ENCODE peak calls at places on chromosomes 11 and 22, in ten cellular contexts. D is IMR-90, X is neuronal stem cell, L is MM.1S, H is mesenchymal stem cell, P is neural progenitor cell, S is GM23248, J is H1, B is HepG2, V is GM23338. Y is an unnamed sample.

GRCh38 chr11:76237914-76238313 is 31.6 kb upstream of the WNT11 start:
- DNase-seq in B (peak), V (peak), J (no peak), H (peak), P (peak), S (peak), X (no peak), D (peak), L (no peak), Y (peak)

GRCh38 chr22:17562906-17563870 is at the start of gene SLC25A18:
- DNase-seq in P (peak), V (peak), L (no peak), B (peak), D (no peak), J (no peak), H (peak), S (no peak), X (peak), Y (peak)

GRCh38 chr11:60274462-60274861 is 6.0 kb upstream of the MS4A4A start:
- DNase-seq in X (no peak), P (no peak), S (no peak), L (no peak), B (no peak), V (no peak), H (no peak), J (no peak), D (no peak), Y (no peak)

GRCh38 chr11:66981976-66982578 is 7.0 kb downstream of the C11orf86 start:
- DNase-seq in D (peak), H (peak), X (no peak), S (peak), L (peak), P (no peak), B (peak), V (no peak), J (no peak), Y (peak)

GRCh38 chr11:119677840-119678239 is 51.2 kb downstream of the NECTIN1 start:
- DNase-seq in V (no peak), X (no peak), J (no peak), H (no peak), L (no peak), P (no peak), D (no peak), B (no peak), S (no peak), Y (no peak)

GRCh38 chr11:71456831-71457230 is 3.8 kb downstream of the NADSYN1 start:
- DNase-seq in V (no peak), X (no peak), D (no peak), L (no peak), S (no peak), J (no peak), P (no peak), H (no peak), B (no peak), Y (no peak)

GRCh38 chr22:22903355-22903777 is 15.8 kb downstream of the IGLL5 start:
- DNase-seq in D (no peak), V (no peak), H (no peak), L (no peak), P (no peak), J (no peak), X (no peak), B (no peak), S (no peak), Y (no peak)

GRCh38 chr11:30196400-30197206 is 34.2 kb upstream of the FSHB start:
- DNase-seq in X (peak), L (peak), B (peak), P (peak), S (peak), H (peak), V (peak), J (peak), D (peak), Y (peak)

GRCh38 chr22:32754413-32755041 is 47.0 kb upstream of the TIMP3 start:
- DNase-seq in P (no peak), X (no peak), V (no peak), J (no peak), L (no peak), D (peak), H (peak), B (peak), S (peak), Y (peak)

GRCh38 chr11:17986007-17986710 is 26.7 kb downstream of the SERGEF start:
- DNase-seq in X (no peak), H (no peak), B (no peak), L (no peak), J (no peak), D (peak), V (no peak), P (no peak), S (peak), Y (peak)

GRCh38 chr11:1192741-1193325 is 30.0 kb upstream of the MUC5B start:
- DNase-seq in P (no peak), J (no peak), H (no peak), D (no peak), B (no peak), S (no peak), L (no peak), X (no peak), V (no peak), Y (no peak)

GRCh38 chr11:79100093-79100704 is 340.6 kb downstream of the TENM4 start:
- DNase-seq in H (peak), B (peak), X (no peak), S (peak), P (peak), J (no peak), D (peak), L (peak), V (peak), Y (peak)

GRCh38 chr11:83033972-83034672 is 37.6 kb downstream of the RAB30 start:
- DNase-seq in J (no peak), S (peak), D (peak), V (peak), X (no peak), L (peak), P (peak), B (no peak), H (peak), Y (peak)

GRCh38 chr11:34585870-34586654 is 34.8 kb upstream of the EHF start:
- DNase-seq in H (peak), X (peak), L (peak), B (peak), S (peak), D (peak), P (peak), J (no peak), V (peak), Y (peak)

GRCh38 chr11:2898366-2899079 is 12.9 kb upstream of the CDKN1C start:
- DNase-seq in P (no peak), L (peak), V (no peak), B (peak), H (peak), S (peak), J (no peak), D (peak), X (no peak), Y (peak)

GRCh38 chr11:96056581-96056980 is 132.7 kb upstream of the MTMR2 start:
- DNase-seq in P (no peak), X (no peak), J (no peak), L (no peak), V (no peak), H (no peak), D (no peak), B (no peak), S (no peak), Y (no peak)

GRCh38 chr11:92886243-92886905 is 83.1 kb upstream of the MTNR1B start:
- DNase-seq in H (peak), J (no peak), B (peak), D (peak), L (peak), V (peak), P (peak), S (peak), X (peak), Y (peak)

GRCh38 chr11:45885921-45886721 is 670 bp downstream of the MAPK8IP1 start:
- DNase-seq in D (no peak), V (peak), P (peak), B (no peak), S (no peak), L (no peak), H (no peak), J (peak), X (no peak), Y (no peak)

GRCh38 chr22:46518038-46518437 is 19.4 kb downstream of the CELSR1 start:
- DNase-seq in S (no peak), J (no peak), L (no peak), P (no peak), H (no peak), X (no peak), V (no peak), B (no peak), D (no peak), Y (no peak)

GRCh38 chr11:63210111-63210510 is 33.3 kb downstream of the SLC22A25 start:
- DNase-seq in S (no peak), P (no peak), X (no peak), D (no peak), B (no peak), J (no peak), H (no peak), L (no peak), V (no peak), Y (no peak)

GRCh38 chr22:35538801-35539321 is 1.8 kb upstream of the RASD2 start:
- DNase-seq in S (peak), V (peak), D (no peak), H (peak), P (peak), X (no peak), B (no peak), J (no peak), L (peak), Y (no peak)

GRCh38 chr11:27460158-27460565 is 12.4 kb downstream of the LGR4 start:
- DNase-seq in S (no peak), D (no peak), H (peak), B (peak), J (no peak), V (no peak), X (no peak), P (no peak), L (no peak), Y (no peak)

GRCh38 chr22:20024225-20025087 is 3.5 kb downstream of the TANGO2 start:
- DNase-seq in B (no peak), V (no peak), J (no peak), X (no peak), S (no peak), L (no peak), H (no peak), P (no peak), D (no peak), Y (no peak)

GRCh38 chr11:5204787-5205186 is 4.3 kb upstream of the OR51V1 start:
- DNase-seq in B (peak), S (peak), H (peak), X (peak), J (peak), P (peak), V (peak), D (peak), L (peak), Y (peak)

GRCh38 chr11:88435405-88435804 is 97.9 kb upstream of the CTSC start:
- DNase-seq in J (no peak), P (no peak), H (no peak), S (no peak), B (no peak), V (no peak), X (no peak), D (peak), L (peak), Y (no peak)

GRCh38 chr11:20057055-20057943 is 103.0 kb downstream of the DBX1 start:
- DNase-seq in J (no peak), P (no peak), B (no peak), X (no peak), V (no peak), H (no peak), S (no peak), L (no peak), D (peak), Y (peak)

GRCh38 chr11:26229270-26229669 is 102.7 kb upstream of the ANO3 start:
- DNase-seq in B (no peak), L (no peak), S (peak), P (no peak), V (no peak), D (peak), J (no peak), H (peak), X (no peak), Y (peak)

GRCh38 chr11:45083544-45084087 is 62.8 kb upstream of the PRDM11 start:
- DNase-seq in S (no peak), J (no peak), X (no peak), L (no peak), B (peak), H (no peak), D (no peak), V (peak), P (peak), Y (no peak)

GRCh38 chr11:43676933-43677332 is 3.6 kb upstream of the HSD17B12 start:
- DNase-seq in D (no peak), V (no peak), B (no peak), X (no peak), J (no peak), L (no peak), P (no peak), H (no peak), S (no peak), Y (no peak)

GRCh38 chr11:41102471-41102870 is 357.0 kb downstream of the LRRC4C start:
- DNase-seq in P (no peak), J (no peak), V (no peak), L (no peak), H (no peak), D (no peak), X (no peak), S (no peak), B (no peak), Y (no peak)

GRCh38 chr22:45263790-45264269 is 20.9 kb upstream of the UPK3A start:
- DNase-seq in S (peak), H (peak), B (peak), P (peak), L (peak), X (no peak), V (peak), J (no peak), D (peak), Y (peak)

GRCh38 chr11:104151404-104152204 is 12.3 kb downstream of the PDGFD start:
- DNase-seq in V (no peak), B (no peak), J (no peak), P (no peak), L (peak), X (no peak), S (peak), H (peak), D (no peak), Y (peak)

GRCh38 chr11:58334708-58335107 is 24.2 kb downstream of the OR5B17 start:
- DNase-seq in H (peak), L (no peak), D (peak), V (no peak), S (peak), X (no peak), B (no peak), P (no peak), J (no peak), Y (peak)

GRCh38 chr11:108497317-108498045 is 703 bp downstream of the POGLUT3 start:
- DNase-seq in J (peak), H (peak), P (peak), D (peak), X (peak), V (peak), L (peak), S (peak), B (peak), Y (peak)
- H2AFZ ChIP-seq in J (peak), H (peak), P (peak), D (peak), X (peak), V (peak), L (peak), S (peak), B (peak), Y (peak)

DNA sequence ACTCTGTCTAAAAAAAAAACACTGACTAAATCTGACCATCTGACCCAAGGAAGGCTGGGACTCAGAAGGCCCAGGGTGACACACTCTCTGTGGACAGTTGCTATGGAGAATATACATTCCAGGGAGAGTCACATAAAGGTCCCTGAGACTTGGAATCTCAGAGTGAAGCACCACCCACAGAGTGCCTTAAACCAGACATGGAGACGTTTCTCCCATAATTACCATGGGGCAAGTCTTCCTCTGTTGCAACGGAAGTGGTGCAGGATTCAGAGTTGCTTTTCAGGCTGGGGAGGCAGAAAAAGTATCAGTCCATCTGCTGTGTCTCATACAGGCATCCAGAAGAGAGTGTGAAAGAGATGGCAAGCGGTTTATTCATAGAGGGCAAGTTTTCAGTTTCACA is 58.7 kb upstream of the SLN start:
- DNase-seq in B (no peak), V (no peak), P (peak), X (no peak), D (peak), L (peak), J (no peak), S (peak), H (peak), Y (peak)
- H2AFZ ChIP-seq in B (no peak), V (peak), P (peak), X (peak), D (peak), L (peak), J (no peak), S (peak), H (no peak), Y (peak)

GRCh38 chr11:69443138-69443967 is 38.1 kb upstream of the LINC01488 start:
- DNase-seq in D (peak), L (peak), H (peak), J (peak), X (peak), V (peak), P (peak), B (no peak), S (peak), Y (peak)
- H2AFZ ChIP-seq in D (peak), L (peak), H (no peak), J (peak), X (peak), V (peak), P (no peak), B (no peak), S (peak), Y (no peak)

DNA sequence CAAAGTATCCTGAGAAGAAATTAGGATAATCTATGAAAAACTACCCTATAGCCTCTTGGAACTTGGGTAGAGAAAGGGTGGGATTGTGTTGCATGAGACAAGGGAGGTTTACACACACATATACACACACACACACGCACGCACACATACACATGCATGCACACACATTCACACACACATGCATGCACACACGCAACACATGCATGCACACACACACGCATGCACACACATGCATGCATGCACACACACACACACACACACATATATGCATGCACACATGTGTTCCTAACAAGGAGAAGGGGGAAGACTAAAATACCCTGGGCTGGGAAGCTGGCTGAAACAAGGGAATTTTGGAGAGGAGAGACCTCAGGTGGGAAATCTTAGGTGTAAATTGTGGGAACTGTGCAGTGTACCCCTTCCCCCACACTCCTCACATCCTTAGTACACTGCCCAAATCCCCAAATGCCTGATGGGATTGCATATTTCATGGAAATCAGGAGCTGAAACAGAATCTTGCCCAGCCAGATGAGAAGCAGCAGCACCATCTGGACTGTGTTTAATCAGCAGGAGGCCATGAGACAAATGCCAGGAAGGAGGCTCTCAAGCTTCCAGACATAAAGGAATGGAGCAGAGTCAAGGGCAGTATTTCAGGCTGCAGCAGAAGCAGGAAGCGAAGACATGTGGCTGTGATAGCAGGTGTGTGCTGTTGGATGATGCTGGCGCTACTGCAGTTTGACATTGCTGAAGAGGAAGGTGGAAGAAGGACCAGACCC is 14.6 kb upstream of the POLD3 start:
- DNase-seq in S (peak), B (no peak), D (peak), L (no peak), J (no peak), P (no peak), V (peak), X (no peak), H (no peak), Y (peak)
- H2AFZ ChIP-seq in S (no peak), B (no peak), D (peak), L (no peak), J (peak), P (no peak), V (no peak), X (peak), H (no peak), Y (no peak)

GRCh38 chr11:65486570-65487466 is 12.0 kb upstream of the MALAT1 start:
- DNase-seq in P (no peak), S (no peak), V (no peak), B (no peak), X (no peak), L (no peak), H (no peak), D (no peak), J (no peak), Y (no peak)

GRCh38 chr11:65485820-65486219 is 13.0 kb upstream of the MALAT1 start:
- DNase-seq in L (no peak), J (no peak), P (no peak), X (no peak), S (peak), V (peak), H (no peak), B (no peak), D (no peak), Y (no peak)

GRCh38 chr11:65488273-65489058 is 10.4 kb upstream of the MALAT1 start:
- DNase-seq in J (no peak), P (no peak), V (no peak), B (no peak), L (no peak), S (peak), D (peak), H (peak), X (no peak), Y (peak)

GRCh38 chr11:65489061-65489705 is 9.7 kb upstream of the MALAT1 start:
- DNase-seq in X (peak), S (peak), B (peak), P (peak), D (peak), J (no peak), V (peak), H (peak), L (no peak), Y (peak)

GRCh38 chr11:65487467-65488272 is 11.2 kb upstream of the MALAT1 start:
- DNase-seq in L (peak), S (peak), V (peak), P (peak), J (peak), B (peak), D (peak), X (peak), H (peak), Y (peak)
- H2AFZ ChIP-seq in L (peak), S (peak), V (no peak), P (peak), J (no peak), B (no peak), D (peak), X (peak), H (no peak), Y (no peak)

GRCh38 chr11:9076661-9077060 is 14.7 kb downstream of the SCUBE2 start:
- DNase-seq in L (no peak), X (no peak), D (no peak), B (no peak), S (no peak), J (no peak), H (no peak), V (no peak), P (no peak), Y (no peak)
- H2AFZ ChIP-seq in L (no peak), X (no peak), D (no peak), B (no peak), S (no peak), J (no peak), H (no peak), V (no peak), P (no peak), Y (no peak)

GRCh38 chr11:122804796-122805195 is 33.5 kb upstream of the CRTAM start:
- DNase-seq in J (no peak), D (no peak), S (peak), B (no peak), X (no peak), L (no peak), H (no peak), V (no peak), P (no peak), Y (no peak)

GRCh38 chr11:122809861-122810260 is 28.4 kb upstream of the CRTAM start:
- DNase-seq in S (peak), J (no peak), B (no peak), V (no peak), D (no peak), X (no peak), L (no peak), H (no peak), P (no peak), Y (no peak)

GRCh38 chr11:122811721-122812120 is 26.6 kb upstream of the CRTAM start:
- DNase-seq in J (no peak), D (no peak), X (no peak), B (no peak), S (peak), V (no peak), L (no peak), P (no peak), H (no peak), Y (no peak)

GRCh38 chr11:122807731-122808485 is 30.4 kb upstream of the CRTAM start:
- DNase-seq in P (no peak), J (no peak), S (peak), D (peak), L (no peak), V (no peak), H (no peak), X (no peak), B (no peak), Y (no peak)

DNA sequence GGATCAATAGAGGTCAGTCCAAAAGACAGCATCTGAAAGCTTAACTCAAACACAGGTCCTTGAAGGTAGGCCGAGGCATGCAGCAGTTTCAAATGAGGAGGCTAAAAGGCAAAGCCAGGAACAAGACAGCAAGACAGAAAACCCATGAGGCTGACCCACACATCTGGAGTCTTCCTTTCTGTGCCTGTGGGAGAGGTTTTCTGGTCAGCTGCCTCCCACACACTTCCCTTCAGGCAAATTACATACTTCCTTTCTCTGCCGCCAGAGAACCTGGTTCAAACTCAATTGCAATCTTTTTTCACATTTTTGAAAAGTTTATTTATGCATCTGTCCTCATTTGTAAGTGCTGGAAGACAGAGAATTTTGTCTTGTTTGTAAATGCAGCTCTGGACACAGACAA is 29.8 kb upstream of the CRTAM start:
- DNase-seq in S (peak), P (no peak), L (no peak), D (peak), H (peak), J (no peak), V (no peak), X (no peak), B (no peak), Y (peak)
- H2AFZ ChIP-seq in S (peak), P (no peak), L (peak), D (peak), H (no peak), J (no peak), V (no peak), X (peak), B (no peak), Y (peak)

Y was measured in fibroblast of lung.